ENCODE peak calls at places on chromosomes 6 and 20, in ten cellular contexts. H is MM.1S, A is glutamatergic neuron, F is anterior cingulate cortex, D is T-helper 2 cell, Z is lower leg skin, R is type B pancreatic cell, V is head of caudate nucleus, L is NCI-H2107, X is T follicular helper cell. B is an unnamed sample.

GRCh38 chr20:38275815-38276550 is 15.4 kb upstream of the KIAA1755 start:
- DNase-seq in X (no peak), F (no peak), V (no peak), D (no peak), R (no peak), H (no peak), Z (no peak), L (no peak), A (no peak), B (no peak)

GRCh38 chr6:18837013-18837412 is 449.9 kb downstream of the RNF144B start:
- DNase-seq in Z (no peak), D (no peak), F (no peak), V (no peak), X (no peak), H (no peak), R (no peak), L (no peak), A (no peak), B (no peak)

GRCh38 chr6:31402324-31403282 is 792 bp upstream of the MICA start:
- DNase-seq in Z (peak), H (peak), D (peak), L (no peak), V (no peak), A (no peak), X (peak), R (no peak), F (peak), B (peak)

GRCh38 chr6:111841822-111842221 is 31.4 kb downstream of the FYN start:
- DNase-seq in H (no peak), A (no peak), D (peak), X (no peak), V (no peak), F (no peak), R (no peak), L (no peak), Z (no peak), B (peak)

GRCh38 chr6:159608961-159609673 is 83.9 kb downstream of the SOD2 start:
- DNase-seq in H (peak), A (no peak), R (no peak), L (no peak), X (no peak), V (no peak), Z (no peak), D (peak), F (no peak), B (no peak)

GRCh38 chr6:35735452-35735851 is 1.4 kb upstream of the ARMC12 start:
- DNase-seq in H (no peak), X (no peak), L (no peak), F (no peak), D (no peak), Z (no peak), V (no peak), R (no peak), A (no peak), B (no peak)

GRCh38 chr20:19926581-19926980 is 90.6 kb upstream of the NAA20 start:
- DNase-seq in A (no peak), R (no peak), L (no peak), F (no peak), Z (no peak), X (no peak), D (no peak), V (no peak), H (no peak), B (no peak)

GRCh38 chr20:47612670-47613069 is 111.0 kb downstream of the NCOA3 start:
- DNase-seq in D (no peak), F (no peak), V (no peak), L (no peak), R (no peak), X (no peak), H (no peak), A (no peak), Z (no peak), B (no peak)

GRCh38 chr6:143328885-143329284 is 121.6 kb downstream of the ADAT2 start:
- DNase-seq in D (no peak), R (no peak), X (no peak), F (no peak), A (no peak), V (no peak), H (no peak), L (no peak), Z (no peak), B (no peak)

GRCh38 chr6:169229611-169230321 is 23.9 kb downstream of the THBS2 start:
- DNase-seq in L (no peak), H (no peak), D (no peak), A (no peak), R (no peak), V (peak), X (no peak), F (peak), Z (peak), B (no peak)